ENCODE peak calls at places on chromosomes 5 and 9, in five cellular contexts. M is left lung, B is H1, N is HCT116, S is heart right ventricle. G is an unnamed sample. For H3K4me1, the result is how much of the 10 kb centered on the place peaks cover.

GRCh38 chr5:57028166-57028565 is 76.2 kb upstream of the MIER3 start:
- DNase-seq in S (no peak), B (no peak), N (no peak), M (no peak), G (no peak)

GRCh38 chr5:64742411-64742810 is 26.1 kb downstream of the SREK1IP1 start:
- DNase-seq in M (no peak), N (no peak), S (no peak), B (no peak), G (no peak)

GRCh38 chr9:17436854-17437253 is 142.0 kb upstream of the SH3GL2 start:
- DNase-seq in S (no peak), B (no peak), N (no peak), M (no peak), G (no peak)

GRCh38 chr5:142360607-142361120 is 35.8 kb upstream of the SPRY4 start:
- DNase-seq in B (no peak), N (peak), S (no peak), M (no peak), G (no peak)

GRCh38 chr9:33130501-33130900 is 36.6 kb downstream of the B4GALT1 start:
- DNase-seq in M (peak), S (no peak), N (no peak), B (no peak), G (no peak)

GRCh38 chr9:16501098-16501663 is 369.3 kb downstream of the BNC2 start:
- DNase-seq in B (no peak), S (no peak), M (no peak), N (no peak), G (no peak)

GRCh38 chr5:127587246-127587917 is 61.5 kb upstream of the CTXN3 start:
- DNase-seq in B (no peak), N (no peak), M (no peak), S (no peak), G (no peak)

GRCh38 chr9:81431662-81432061 is 257.7 kb downstream of the TLE1 start:
- DNase-seq in M (no peak), S (no peak), N (no peak), B (no peak), G (no peak)

GRCh38 chr5:26763151-26763550 is 275.2 kb downstream of the CDH9 start:
- DNase-seq in M (no peak), B (no peak), N (no peak), S (no peak), G (no peak)

GRCh38 chr9:34648673-34649072 is 2.2 kb downstream of the GALT start:
- DNase-seq in S (no peak), N (no peak), M (no peak), B (no peak), G (no peak)

GRCh38 chr9:94623253-94623652 is 16.1 kb downstream of the FBP1 start:
- DNase-seq in N (peak), S (peak), B (no peak), M (no peak), G (no peak)

GRCh38 chr9:135123735-135124134 is 36.3 kb downstream of the OLFM1 start:
- DNase-seq in N (no peak), B (no peak), S (no peak), M (no peak), G (no peak)

GRCh38 chr5:17238521-17239041 is 21.1 kb downstream of the BASP1 start:
- DNase-seq in S (no peak), M (no peak), B (no peak), N (no peak), G (no peak)
- H3K4me1 ChIP-seq in S (under half), M (under half), B (under half), N (under half), G (under half)

DNA sequence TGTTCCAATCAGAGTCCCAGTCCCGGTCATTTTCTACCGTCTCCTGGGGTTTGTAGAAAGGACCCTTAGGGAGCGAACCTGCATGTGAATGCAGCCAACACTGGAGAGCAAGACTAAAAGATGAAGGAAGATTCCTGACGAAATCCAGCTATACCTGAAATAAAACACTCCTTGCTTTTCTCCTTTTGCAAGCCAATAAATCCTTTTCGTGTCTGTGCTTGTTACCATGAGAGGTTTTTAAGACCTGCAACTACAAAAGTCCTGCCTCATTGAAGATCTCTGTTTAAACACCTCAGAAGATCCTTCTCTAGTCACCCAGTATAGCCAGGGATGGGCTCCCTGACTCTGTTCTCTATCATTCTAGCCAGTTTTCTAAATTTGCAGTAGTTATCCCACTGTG is 10.0 kb upstream of the SLC34A1 start:
- DNase-seq in M (no peak), S (no peak), B (no peak), N (no peak), G (no peak)
- H3K4me3 ChIP-seq in M (no peak), S (no peak), B (no peak), N (no peak), G (no peak)

DNA sequence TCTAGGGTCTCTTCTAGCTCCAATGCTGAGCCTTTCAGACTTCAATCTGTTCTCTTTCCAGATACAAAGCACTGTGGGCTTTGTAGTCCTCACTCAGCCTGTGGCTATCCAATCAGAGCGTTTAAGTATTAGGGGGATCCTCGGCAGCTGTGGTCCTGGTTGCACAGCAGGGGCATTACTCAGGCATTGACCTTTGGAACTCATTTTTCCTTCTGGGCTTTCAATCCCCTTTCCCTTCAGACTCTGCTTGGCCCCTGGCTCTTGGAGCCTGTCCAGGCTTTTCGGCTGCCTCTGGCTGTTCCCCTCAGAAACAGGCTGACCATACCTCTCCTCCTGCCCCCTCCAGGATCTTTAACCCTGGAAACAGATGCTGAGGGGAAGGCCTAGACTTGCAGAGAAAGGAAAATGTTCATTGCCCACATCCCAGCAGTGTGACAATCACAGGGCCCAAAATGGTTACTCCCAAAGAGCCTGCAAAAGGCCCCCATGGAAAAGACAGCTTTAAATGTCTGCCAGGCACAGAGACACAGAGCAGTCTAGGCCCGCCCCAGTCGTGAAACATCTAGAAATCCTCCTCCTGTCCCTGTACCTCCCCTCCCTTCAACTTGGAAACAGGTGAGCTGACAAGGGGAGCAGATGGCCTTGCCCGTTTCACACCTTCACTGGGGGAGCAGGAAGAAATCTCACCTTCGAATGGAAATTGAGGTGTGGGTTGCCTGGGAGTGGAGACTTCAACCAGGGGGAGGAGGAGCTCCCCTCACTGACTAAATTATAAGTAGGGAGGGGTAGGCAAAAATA is 13.7 kb downstream of the C1QTNF2 start:
- DNase-seq in S (no peak), N (no peak), M (no peak), B (no peak), G (no peak)
- H3K27ac ChIP-seq in S (peak), N (no peak), M (no peak), B (no peak), G (no peak)

GRCh38 chr5:96079962-96080361 is 118.3 kb upstream of the ELL2 start:
- DNase-seq in M (no peak), B (no peak), N (no peak), S (no peak), G (no peak)

GRCh38 chr5:96083361-96083881 is 121.8 kb upstream of the ELL2 start:
- DNase-seq in S (no peak), N (no peak), M (no peak), B (no peak), G (no peak)

GRCh38 chr5:96081276-96081858 is 119.7 kb upstream of the ELL2 start:
- DNase-seq in N (no peak), M (no peak), S (no peak), B (no peak), G (no peak)

GRCh38 chr5:96079075-96079474 is 117.4 kb upstream of the ELL2 start:
- DNase-seq in M (no peak), N (peak), B (no peak), S (no peak), G (no peak)

DNA sequence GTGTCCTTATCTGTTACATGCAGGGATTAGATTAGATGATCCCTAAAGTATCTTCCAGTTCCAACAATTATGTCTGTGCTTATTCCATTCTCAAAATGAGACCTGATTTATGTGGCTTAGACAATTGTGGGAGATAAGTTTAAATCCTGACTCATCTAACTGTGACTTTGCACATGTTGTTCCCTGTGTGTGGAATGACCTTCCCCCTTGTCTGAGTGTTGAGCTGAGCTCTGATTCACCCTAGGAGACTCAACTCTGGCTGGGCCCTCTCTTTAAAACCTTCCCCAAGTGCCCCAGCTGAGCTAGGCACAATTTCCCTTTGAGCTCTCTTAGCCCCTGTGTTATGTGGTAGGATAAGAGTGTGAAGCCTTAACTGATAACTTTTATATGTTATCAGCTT is 118.9 kb upstream of the ELL2 start:
- DNase-seq in B (no peak), S (no peak), N (no peak), M (no peak), G (no peak)
- H3K4me1 ChIP-seq in B (under half), S (under half), N (under half), M (under half), G (under half)

GRCh38 chr5:177604116-177604521 is 4.2 kb downstream of the B4GALT7 start:
- DNase-seq in N (peak), M (no peak), S (no peak), B (no peak), G (no peak)
- H3K4me3 ChIP-seq in N (peak), M (no peak), S (no peak), B (no peak), G (no peak)